ENCODE peak calls at places on chromosomes 6 and 20, in five cellular contexts. B is uterus, E is neuronal stem cell, G is adipocyte, U is upper lobe of right lung. K is an unnamed sample. For H3K27me3, the result is how much of the 10 kb centered on the place peaks cover.

GRCh38 chr6:46263709-46264091 is 92.9 kb upstream of the ENPP5 start:
- DNase-seq in B (no peak), E (no peak), G (peak), U (no peak), K (no peak)

GRCh38 chr6:42451146-42451594 is 556 bp downstream of the TRERF1 start:
- DNase-seq in B (no peak), E (no peak), G (peak), U (no peak), K (no peak)

GRCh38 chr20:63344616-63345327 is 16.4 kb downstream of the CHRNA4 start:
- DNase-seq in B (peak), E (no peak), G (peak), U (no peak), K (no peak)

GRCh38 chr20:64079273-64080012 is at the start of gene RGS19:
- DNase-seq in B (peak), E (peak), G (peak), U (peak), K (no peak)

GRCh38 chr6:103273048-103273447 is 1586.7 kb downstream of the HACE1 start:
- DNase-seq in B (no peak), E (peak), G (peak), U (no peak), K (no peak)

GRCh38 chr6:71107935-71108420 is 151.1 kb upstream of the B3GAT2 start:
- DNase-seq in B (no peak), E (no peak), G (peak), U (no peak), K (peak)

GRCh38 chr6:31246051-31246495 is 25.8 kb downstream of the HLA-C start:
- DNase-seq in B (no peak), E (no peak), G (peak), U (no peak), K (peak)

GRCh38 chr20:63567382-63568169 is 6.5 kb downstream of the HELZ2 start:
- DNase-seq in B (no peak), E (no peak), G (no peak), U (peak), K (no peak)

GRCh38 chr6:169827372-169827771 is 76.0 kb downstream of the ERMARD start:
- DNase-seq in B (peak), E (no peak), G (no peak), U (peak), K (no peak)

GRCh38 chr6:69816569-69816968 is 19.8 kb upstream of the LMBRD1 start:
- DNase-seq in B (no peak), E (no peak), G (no peak), U (no peak), K (no peak)

GRCh38 chr20:23874747-23875146 is 4.8 kb downstream of the CST5 start:
- DNase-seq in B (no peak), E (no peak), G (no peak), U (no peak), K (no peak)

GRCh38 chr6:36387440-36388303 is at the start of gene ETV7:
- DNase-seq in B (peak), E (no peak), G (peak), U (peak), K (no peak)

GRCh38 chr6:83192456-83192855 is 609 bp downstream of the PGM3 start:
- DNase-seq in B (no peak), E (no peak), G (no peak), U (no peak), K (no peak)

GRCh38 chr20:32575227-32575581 is 9.9 kb downstream of the NOL4L start:
- DNase-seq in B (no peak), E (no peak), G (no peak), U (no peak), K (no peak)

GRCh38 chr6:70225052-70225451 is 77.8 kb downstream of the COL9A1 start:
- DNase-seq in B (no peak), E (no peak), G (no peak), U (no peak), K (no peak)

GRCh38 chr20:10511507-10512231 is 76.6 kb downstream of the SLX4IP start:
- DNase-seq in B (peak), E (no peak), G (peak), U (peak), K (peak)

GRCh38 chr20:58313366-58313765 is 3.9 kb downstream of the RAB22A start:
- DNase-seq in B (no peak), E (no peak), G (no peak), U (no peak), K (no peak)

GRCh38 chr20:56249244-56249955 is 868 bp downstream of the MC3R start:
- DNase-seq in B (no peak), E (no peak), G (no peak), U (no peak), K (no peak)

GRCh38 chr20:25389381-25389857 is 1.2 kb downstream of the ABHD12 start:
- DNase-seq in B (no peak), E (no peak), G (peak), U (no peak), K (no peak)

GRCh38 chr20:45409531-45410272 is 1.6 kb downstream of the DBNDD2 start:
- DNase-seq in B (no peak), E (no peak), G (no peak), U (no peak), K (no peak)

GRCh38 chr20:45410887-45411286 is 2.8 kb downstream of the DBNDD2 start:
- DNase-seq in B (no peak), E (no peak), G (no peak), U (no peak), K (no peak)

GRCh38 chr20:45407067-45407745 is 883 bp upstream of the DBNDD2 start:
- DNase-seq in B (peak), E (peak), G (peak), U (peak), K (no peak)

GRCh38 chr20:45407783-45408645 is at the start of gene DBNDD2:
- DNase-seq in B (peak), E (no peak), G (no peak), U (no peak), K (no peak)

DNA sequence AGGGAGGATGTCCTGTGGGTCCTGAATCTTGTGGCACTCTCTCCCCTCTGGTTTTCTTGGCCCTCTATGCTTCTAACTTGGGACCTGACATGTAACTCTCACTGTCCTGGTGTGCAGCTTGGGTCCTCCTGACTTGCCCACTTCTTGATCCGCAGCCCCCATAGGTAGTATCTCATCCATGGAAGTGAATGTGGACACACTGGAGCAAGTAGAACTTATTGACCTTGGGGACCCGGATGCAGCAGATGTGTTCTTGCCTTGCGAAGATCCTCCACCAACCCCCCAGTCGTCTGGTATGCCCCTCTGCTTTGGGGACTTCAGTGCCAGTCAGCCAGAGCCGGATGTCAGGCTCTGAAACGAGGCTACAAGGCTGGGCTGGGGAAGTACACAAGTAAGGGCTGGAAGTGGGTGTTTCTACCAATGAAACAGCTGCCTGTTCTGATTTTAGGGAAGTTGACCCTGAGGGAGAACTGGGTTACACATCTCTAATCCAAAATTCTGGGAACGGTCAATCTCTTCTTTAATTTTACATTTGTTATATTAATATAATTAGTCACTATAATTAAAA is 641 bp downstream of the DBNDD2 start:
- DNase-seq in B (no peak), E (no peak), G (no peak), U (no peak), K (no peak)
- H3K4me3 ChIP-seq in B (no peak), E (no peak), G (no peak), U (no peak), K (no peak)

DNA sequence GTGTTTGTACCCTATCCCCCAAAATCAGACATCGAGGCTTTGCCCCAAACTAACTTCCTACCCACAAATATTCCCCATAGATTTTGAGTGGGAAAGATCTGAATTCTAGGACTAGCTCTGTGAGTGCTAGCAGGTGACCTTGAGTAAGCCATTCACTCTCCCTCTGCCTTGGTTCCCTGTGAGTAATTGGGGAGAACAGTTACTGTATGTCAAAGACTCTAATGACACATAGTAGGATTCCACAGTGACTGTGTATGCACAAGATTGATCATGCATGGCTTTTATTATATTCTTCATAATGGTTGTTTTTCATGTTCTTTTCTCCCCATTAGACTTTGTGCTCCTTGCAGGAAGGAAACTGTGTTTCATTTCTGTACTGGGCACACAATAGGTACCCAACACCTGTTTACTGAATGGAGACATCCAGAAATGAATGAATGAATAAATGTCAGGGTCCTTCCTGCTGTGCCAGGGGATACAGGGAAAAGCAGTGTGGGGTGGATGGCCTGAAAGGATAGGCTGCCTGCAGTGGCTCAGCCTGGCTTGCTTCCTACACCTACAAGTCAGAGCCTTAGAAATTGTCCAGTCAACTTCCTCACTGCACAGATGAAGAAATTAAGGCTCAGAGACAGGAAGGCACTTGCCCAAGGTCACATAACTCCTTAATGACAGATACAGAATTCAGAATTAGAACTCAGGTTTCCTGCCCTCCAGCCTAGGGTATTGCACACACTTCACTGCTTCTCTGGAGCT is 906 bp upstream of the TMEM151B start:
- DNase-seq in B (no peak), E (no peak), G (no peak), U (no peak), K (no peak)
- H3K27me3 ChIP-seq in B (under half), E (under half), G (half or more), U (under half), K (half or more)

GRCh38 chr6:150636808-150637207 is 37.1 kb downstream of the PLEKHG1 start:
- DNase-seq in B (no peak), E (no peak), G (no peak), U (no peak), K (no peak)

GRCh38 chr6:150632785-150633465 is 33.2 kb downstream of the PLEKHG1 start:
- DNase-seq in B (no peak), E (no peak), G (no peak), U (no peak), K (no peak)

GRCh38 chr6:150635906-150636514 is 36.3 kb downstream of the PLEKHG1 start:
- DNase-seq in B (no peak), E (no peak), G (no peak), U (no peak), K (no peak)

GRCh38 chr6:150633466-150633795 is 33.7 kb downstream of the PLEKHG1 start:
- DNase-seq in B (no peak), E (no peak), G (no peak), U (no peak), K (no peak)

GRCh38 chr6:150634641-150635292 is 35.1 kb downstream of the PLEKHG1 start:
- DNase-seq in B (no peak), E (no peak), G (no peak), U (no peak), K (no peak)
- H3K4me3 ChIP-seq in B (no peak), E (no peak), G (no peak), U (no peak), K (no peak)

DNA sequence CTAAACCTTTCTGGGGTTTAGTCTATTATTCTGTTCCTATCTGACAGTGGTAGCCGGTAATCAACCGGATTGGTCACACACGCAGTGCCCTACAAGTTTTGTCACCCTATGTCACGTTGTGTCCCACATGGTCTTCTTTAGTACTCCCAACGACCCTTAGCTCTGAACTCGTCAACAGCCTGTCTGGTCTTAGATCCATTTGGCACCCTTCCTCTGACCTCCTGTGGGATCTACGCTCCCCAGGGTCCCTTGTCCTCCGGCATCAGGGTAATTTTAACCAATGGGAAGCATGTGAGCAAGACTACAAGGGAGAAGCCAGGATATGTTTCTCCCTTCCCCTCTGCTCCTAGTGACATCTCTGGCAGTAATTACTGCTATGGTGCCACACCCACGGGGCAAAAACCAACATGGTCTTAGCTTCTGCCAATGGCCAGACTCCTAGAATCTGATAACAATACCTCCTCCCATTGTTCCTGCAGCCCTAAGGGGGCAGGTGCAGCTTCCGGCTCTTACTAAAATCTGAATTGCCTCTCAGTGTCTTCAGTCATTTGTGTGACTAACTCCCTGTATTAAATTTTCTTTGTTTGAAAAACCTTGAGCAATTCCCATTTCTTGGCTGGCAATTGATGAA is 56.6 kb downstream of the MAFB start:
- DNase-seq in B (no peak), E (no peak), G (no peak), U (no peak), K (no peak)
- H3K27me3 ChIP-seq in B (under half), E (under half), G (under half), U (under half), K (under half)

GRCh38 chr6:21883528-21883927 is 290.0 kb downstream of the SOX4 start:
- DNase-seq in B (no peak), E (no peak), G (no peak), U (no peak), K (no peak)
- H3K4me3 ChIP-seq in B (no peak), E (no peak), G (no peak), U (no peak), K (no peak)

DNA sequence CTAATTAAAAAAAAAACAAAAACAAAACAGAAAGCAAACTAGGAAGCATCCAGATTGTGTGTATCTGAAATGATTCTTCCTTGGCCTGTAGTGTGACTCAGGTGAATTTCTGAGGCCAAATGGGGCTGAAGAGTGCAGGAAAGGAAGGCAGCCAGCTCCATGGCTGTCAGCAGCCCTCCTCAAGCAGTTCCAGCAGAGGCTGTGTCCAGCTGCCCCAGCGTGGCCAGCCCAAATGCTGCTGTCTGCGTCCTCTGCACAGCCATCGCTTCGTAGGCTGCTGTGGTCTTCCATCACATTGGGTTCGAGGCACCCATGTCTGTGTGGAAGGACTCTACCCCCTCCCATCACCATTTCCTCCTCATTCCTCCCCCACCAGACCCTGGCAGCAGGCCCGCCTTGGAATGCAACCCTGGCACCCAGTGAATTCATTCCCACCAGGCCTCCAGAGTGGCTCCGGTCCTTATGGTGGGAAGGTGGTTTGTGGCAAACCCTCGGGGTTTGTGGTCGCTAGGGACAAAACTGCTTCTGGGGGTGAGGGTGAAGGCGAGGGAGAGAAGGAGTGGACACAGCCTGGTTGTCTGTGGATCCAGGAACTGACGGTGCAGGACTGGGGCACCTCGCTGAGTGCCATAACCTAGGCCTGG is 81.5 kb downstream of the MYLK4 start:
- DNase-seq in B (no peak), E (no peak), G (no peak), U (no peak), K (no peak)
- H3K27me3 ChIP-seq in B (under half), E (under half), G (under half), U (under half), K (under half)

GRCh38 chr6:152300517-152300916 is 336.6 kb downstream of the SYNE1 start:
- DNase-seq in B (no peak), E (no peak), G (no peak), U (no peak), K (no peak)
- H3K4me3 ChIP-seq in B (no peak), E (no peak), G (no peak), U (peak), K (no peak)